ENCODE peak calls at places on chromosomes 12 and 14, in nine cellular contexts. G, D, L, P, O, S, N, T and M are unnamed samples.

GRCh38 chr14:99643343-99643742 is 1.6 kb upstream of the HHIPL1 start:
- DNase-seq in O (no peak), L (no peak), D (no peak), S (no peak), G (no peak), N (no peak), T (no peak), P (no peak), M (no peak)

GRCh38 chr14:76603713-76604112 is 157.6 kb upstream of the VASH1 start:
- DNase-seq in S (no peak), G (no peak), N (no peak), T (no peak), D (no peak), P (no peak), O (no peak), L (no peak), M (no peak)

GRCh38 chr14:42671636-42672035 is 1065.0 kb downstream of the LRFN5 start:
- DNase-seq in T (no peak), L (no peak), S (no peak), N (no peak), G (no peak), P (no peak), O (peak), D (no peak), M (no peak)

GRCh38 chr12:113990548-113991223 is 24.6 kb upstream of the RBM19 start:
- DNase-seq in L (no peak), O (no peak), G (no peak), S (no peak), T (no peak), D (no peak), N (no peak), P (no peak), M (no peak)

GRCh38 chr12:42492267-42492666 is 97.3 kb downstream of the PRICKLE1 start:
- DNase-seq in P (no peak), D (no peak), S (no peak), O (no peak), L (no peak), G (no peak), T (no peak), N (no peak), M (no peak)

GRCh38 chr12:92696240-92696639 is 6.5 kb upstream of the PLEKHG7 start:
- DNase-seq in O (peak), D (no peak), N (peak), G (no peak), P (no peak), S (no peak), L (peak), T (no peak), M (no peak)

GRCh38 chr12:94844452-94844851 is 159.0 kb downstream of the NDUFA12 start:
- DNase-seq in L (no peak), G (no peak), O (no peak), N (no peak), T (no peak), D (no peak), P (no peak), S (no peak), M (no peak)

GRCh38 chr12:19855876-19856275 is 416.6 kb downstream of the AEBP2 start:
- DNase-seq in G (no peak), T (no peak), L (no peak), O (no peak), D (no peak), S (no peak), P (no peak), N (no peak), M (no peak)

GRCh38 chr12:19239616-19240234 is 110.2 kb downstream of the PLEKHA5 start:
- DNase-seq in P (no peak), N (peak), T (no peak), G (no peak), O (no peak), D (no peak), L (no peak), S (peak), M (no peak)

GRCh38 chr14:75705014-75705413 is 44.0 kb downstream of the TTLL5 start:
- DNase-seq in T (no peak), O (no peak), P (no peak), D (no peak), S (no peak), L (no peak), N (no peak), G (no peak), M (no peak)

GRCh38 chr12:24777359-24777758 is 171.5 kb downstream of the BCAT1 start:
- DNase-seq in S (no peak), O (no peak), P (no peak), N (no peak), L (no peak), D (no peak), T (no peak), G (no peak), M (no peak)

GRCh38 chr12:123905319-123905925 is 67.2 kb downstream of the CCDC92 start:
- DNase-seq in N (peak), O (no peak), P (peak), L (peak), G (peak), S (peak), T (peak), D (peak), M (no peak)

GRCh38 chr12:11621797-11622423 is 27.6 kb upstream of the ETV6 start:
- DNase-seq in N (no peak), D (peak), S (no peak), O (no peak), G (no peak), P (peak), T (no peak), L (no peak), M (no peak)

GRCh38 chr12:55748230-55748993 is 5.5 kb downstream of the GDF11 start:
- DNase-seq in O (no peak), L (no peak), S (no peak), T (no peak), G (no peak), D (no peak), N (no peak), P (no peak), M (no peak)

GRCh38 chr12:123421314-123421713 is 15.2 kb downstream of the RILPL2 start:
- DNase-seq in L (no peak), O (no peak), N (no peak), T (no peak), S (no peak), P (no peak), D (no peak), G (no peak), M (no peak)

GRCh38 chr14:73771848-73772705 is 57.9 kb upstream of the PNMA1 start:
- DNase-seq in O (no peak), P (peak), N (peak), L (no peak), D (peak), S (no peak), T (no peak), G (peak), M (no peak)

GRCh38 chr12:19018302-19018980 is 111.1 kb upstream of the PLEKHA5 start:
- DNase-seq in S (no peak), N (peak), P (no peak), D (no peak), T (no peak), G (no peak), L (peak), O (peak), M (no peak)

GRCh38 chr14:26594756-26595545 is 2.9 kb downstream of the NOVA1 start:
- DNase-seq in S (no peak), D (no peak), L (no peak), P (no peak), G (no peak), T (no peak), N (no peak), O (no peak), M (no peak)

GRCh38 chr12:34347367-34347766 is 325.1 kb downstream of the ALG10 start:
- DNase-seq in N (no peak), O (no peak), P (no peak), G (no peak), T (no peak), D (no peak), L (no peak), S (no peak), M (no peak)

GRCh38 chr14:97107070-97107469 is 309.9 kb downstream of the VRK1 start:
- DNase-seq in D (no peak), O (no peak), S (no peak), T (no peak), L (peak), P (no peak), G (no peak), N (no peak), M (no peak)

GRCh38 chr14:96962337-96962736 is 165.2 kb downstream of the VRK1 start:
- DNase-seq in T (no peak), P (peak), G (no peak), O (no peak), N (no peak), S (no peak), D (no peak), L (no peak), M (no peak)

GRCh38 chr12:31019561-31020308 is 53.9 kb upstream of the DDX11 start:
- DNase-seq in O (no peak), L (no peak), D (peak), G (no peak), S (no peak), N (no peak), P (no peak), T (no peak), M (no peak)

GRCh38 chr14:53615254-53615653 is 341.4 kb downstream of the BMP4 start:
- DNase-seq in O (no peak), D (no peak), T (no peak), N (no peak), P (no peak), G (no peak), L (no peak), S (no peak), M (no peak)

GRCh38 chr14:64095620-64096019 is 198.6 kb downstream of the ESR2 start:
- DNase-seq in G (no peak), P (no peak), O (no peak), S (no peak), T (no peak), L (no peak), N (peak), D (no peak), M (no peak)

GRCh38 chr14:96077983-96078686 is 39.0 kb downstream of the C14orf132 start:
- DNase-seq in O (no peak), S (no peak), T (no peak), N (no peak), G (no peak), D (no peak), L (no peak), P (no peak), M (no peak)

GRCh38 chr12:96193725-96194571 is at the start of gene ELK3:
- DNase-seq in D (peak), N (peak), P (peak), G (peak), O (no peak), L (no peak), T (peak), S (peak), M (no peak)

GRCh38 chr12:90301095-90301494 is 592.5 kb upstream of the ATP2B1 start:
- DNase-seq in D (no peak), G (no peak), N (no peak), T (no peak), L (no peak), P (no peak), S (no peak), O (no peak), M (no peak)

GRCh38 chr12:49867580-49868341 is 24.9 kb upstream of the BCDIN3D start:
- DNase-seq in N (no peak), S (no peak), P (no peak), T (no peak), L (no peak), D (no peak), O (no peak), G (no peak), M (no peak)

GRCh38 chr14:76977793-76978730 is 50.4 kb downstream of the IRF2BPL start:
- DNase-seq in G (peak), O (peak), S (no peak), P (peak), L (no peak), T (peak), D (peak), N (peak), M (no peak)

GRCh38 chr12:54667945-54668344 is 19.8 kb upstream of the DCD start:
- DNase-seq in O (no peak), P (no peak), D (no peak), L (no peak), S (no peak), N (no peak), T (no peak), G (no peak), M (no peak)

GRCh38 chr12:98644433-98644711 is 216 bp downstream of the IKBIP start:
- DNase-seq in D (peak), N (no peak), G (no peak), P (no peak), S (no peak), L (peak), O (no peak), T (no peak), M (no peak)

GRCh38 chr14:75982724-75983358 is 1.0 kb upstream of the TGFB3 start:
- DNase-seq in G (peak), L (no peak), P (no peak), O (no peak), N (peak), S (no peak), D (peak), T (no peak), M (no peak)

GRCh38 chr12:1205512-1206060 is 214.6 kb downstream of the ERC1 start:
- DNase-seq in N (peak), T (no peak), G (no peak), P (no peak), D (no peak), S (no peak), O (no peak), L (peak), M (no peak)